ENCODE peak calls at places on chromosomes 2 and 18, in four cellular contexts. K, M, C and Z are unnamed samples.

GRCh38 chr18:50097702-50098101 is 97.2 kb downstream of the MYO5B start:
- DNase-seq in C (peak), M (peak), K (no peak), Z (no peak)

GRCh38 chr2:3536682-3537632 is 17.6 kb upstream of the ADI1 start:
- DNase-seq in M (peak), C (no peak), K (no peak), Z (peak)

GRCh38 chr2:30277582-30277981 is 46.2 kb downstream of the LBH start:
- DNase-seq in M (no peak), C (no peak), K (no peak), Z (no peak)

GRCh38 chr2:31390324-31390723 is 24.2 kb downstream of the XDH start:
- DNase-seq in C (no peak), M (no peak), K (no peak), Z (no peak)

GRCh38 chr2:151869296-151869695 is 41.1 kb upstream of the ARL5A start:
- DNase-seq in M (no peak), C (no peak), K (peak), Z (no peak)

GRCh38 chr2:109270758-109271305 is 141.8 kb downstream of the SH3RF3 start:
- DNase-seq in K (no peak), C (no peak), M (no peak), Z (no peak)

GRCh38 chr2:41873102-41873501 is 174.7 kb upstream of the PKDCC start:
- DNase-seq in M (no peak), C (no peak), K (no peak), Z (no peak)

GRCh38 chr2:105329561-105330495 is at the start of gene TGFBRAP1:
- DNase-seq in K (peak), M (peak), C (no peak), Z (peak)